ENCODE peak calls at places on chromosome 3, in seven cellular contexts. S is body of pancreas, X is Peyer's patch, V is adrenal gland, A is tibial nerve, P is psoas muscle, R is bronchial epithelial cell. C is an unnamed sample.

GRCh38 chr3:153232737-153233330 is 70.8 kb downstream of the RAP2B start:
- DNase-seq in V (no peak), R (peak), P (no peak), S (no peak), X (no peak), A (no peak), C (no peak)

GRCh38 chr3:37671000-37671483 is 190.6 kb upstream of the CTDSPL start:
- DNase-seq in X (no peak), V (no peak), P (no peak), S (peak), A (no peak), R (no peak), C (no peak)

GRCh38 chr3:60096403-60096802 is 1046.6 kb upstream of the CFAP20DC start:
- DNase-seq in A (no peak), R (no peak), V (no peak), X (no peak), P (no peak), S (no peak), C (no peak)

GRCh38 chr3:142987707-142988106 is 13.7 kb upstream of the U2SURP start:
- DNase-seq in S (no peak), P (peak), A (no peak), X (no peak), V (no peak), R (no peak), C (no peak)

GRCh38 chr3:14430706-14431470 is 28.5 kb downstream of the SLC6A6 start:
- DNase-seq in A (no peak), P (no peak), R (no peak), S (no peak), X (no peak), V (no peak), C (no peak)

GRCh38 chr3:26118165-26118564 is 328.3 kb downstream of the OXSM start:
- DNase-seq in X (no peak), A (no peak), S (no peak), V (no peak), P (no peak), R (no peak), C (no peak)

GRCh38 chr3:49132437-49133225 is at the start of gene LAMB2:
- DNase-seq in P (peak), X (peak), V (peak), R (peak), S (peak), A (peak), C (no peak)

GRCh38 chr3:99509224-99509623 is 129.2 kb upstream of the COL8A1 start:
- DNase-seq in X (no peak), A (no peak), V (no peak), S (no peak), P (no peak), R (no peak), C (no peak)

GRCh38 chr3:120147072-120147871 is 53.0 kb upstream of the GSK3B start:
- DNase-seq in R (peak), V (no peak), X (peak), A (no peak), P (no peak), S (peak), C (peak)

GRCh38 chr3:22485943-22486342 is 717.2 kb upstream of the UBE2E2 start:
- DNase-seq in S (no peak), X (no peak), A (no peak), V (no peak), R (no peak), P (no peak), C (no peak)

GRCh38 chr3:133673746-133674145 is 12.0 kb upstream of the TOPBP1 start:
- DNase-seq in P (no peak), X (no peak), V (no peak), R (no peak), S (no peak), A (no peak), C (no peak)

GRCh38 chr3:97736928-97737327 is 27.6 kb upstream of the ARL6 start:
- DNase-seq in S (no peak), A (no peak), P (no peak), X (no peak), R (no peak), V (no peak), C (no peak)

GRCh38 chr3:159637895-159638542 is 350.6 kb upstream of the IL12A start:
- DNase-seq in R (peak), V (no peak), P (no peak), X (no peak), A (no peak), S (no peak), C (no peak)

GRCh38 chr3:197478746-197479668 is 76.8 kb downstream of the BDH1 start:
- DNase-seq in A (no peak), R (peak), S (no peak), X (no peak), V (no peak), P (no peak), C (no peak)

GRCh38 chr3:32961189-32961715 is 9.8 kb downstream of the CCR4 start:
- DNase-seq in R (peak), A (no peak), S (no peak), P (no peak), V (no peak), X (peak), C (no peak)

GRCh38 chr3:56928379-56929068 is 126.8 kb upstream of the ARHGEF3 start:
- DNase-seq in P (no peak), S (no peak), R (no peak), A (no peak), V (peak), X (no peak), C (no peak)

GRCh38 chr3:146250449-146251382 is at the start of gene PLSCR4:
- DNase-seq in V (peak), P (peak), X (peak), A (peak), S (peak), R (peak), C (no peak)

GRCh38 chr3:161914703-161915102 is 418.1 kb downstream of the OTOL1 start:
- DNase-seq in R (no peak), V (no peak), P (no peak), X (peak), S (no peak), A (peak), C (no peak)

GRCh38 chr3:64229903-64230302 is 4.6 kb upstream of the PRICKLE2 start:
- DNase-seq in V (no peak), R (peak), A (no peak), P (no peak), X (no peak), S (no peak), C (no peak)

GRCh38 chr3:15527031-15527459 is 5.5 kb upstream of the COLQ start:
- DNase-seq in P (no peak), V (peak), A (peak), R (no peak), X (no peak), S (no peak), C (no peak)

GRCh38 chr3:50068134-50068533 is 20.6 kb upstream of the RBM5 start:
- DNase-seq in A (no peak), X (no peak), P (no peak), S (no peak), R (no peak), V (no peak), C (no peak)

GRCh38 chr3:15427981-15428380 is 583 bp downstream of the EAF1 start:
- DNase-seq in R (no peak), X (peak), S (peak), A (no peak), P (no peak), V (no peak), C (no peak)

GRCh38 chr3:139427283-139428060 is 38.0 kb upstream of the COPB2 start:
- DNase-seq in A (peak), S (no peak), X (no peak), R (peak), V (peak), P (no peak), C (no peak)

GRCh38 chr3:179506792-179507191 is 55.5 kb upstream of the GNB4 start:
- DNase-seq in V (no peak), A (no peak), X (no peak), P (no peak), R (no peak), S (no peak), C (no peak)

GRCh38 chr3:10519236-10519635 is 13.8 kb upstream of the ATP2B2 start:
- DNase-seq in X (peak), V (peak), R (no peak), S (no peak), P (no peak), A (no peak), C (no peak)

GRCh38 chr3:114104414-114104813 is 47.9 kb downstream of the QTRT2 start:
- DNase-seq in P (no peak), R (peak), A (no peak), V (no peak), S (no peak), X (no peak), C (no peak)

GRCh38 chr3:100953103-100953502 is 40.1 kb downstream of the ABI3BP start:
- DNase-seq in X (no peak), V (no peak), R (no peak), P (no peak), S (no peak), A (no peak), C (no peak)

GRCh38 chr3:9214599-9214998 is 34.8 kb downstream of the SRGAP3 start:
- DNase-seq in P (no peak), R (peak), S (no peak), X (no peak), V (no peak), A (no peak), C (no peak)

GRCh38 chr3:140143670-140144069 is 208.7 kb downstream of the CLSTN2 start:
- DNase-seq in P (no peak), A (no peak), V (no peak), S (no peak), R (no peak), X (no peak), C (no peak)

GRCh38 chr3:8488877-8489865 is 12.5 kb upstream of the LMCD1 start:
- DNase-seq in P (no peak), A (no peak), V (no peak), S (no peak), R (no peak), X (no peak), C (no peak)

DNA sequence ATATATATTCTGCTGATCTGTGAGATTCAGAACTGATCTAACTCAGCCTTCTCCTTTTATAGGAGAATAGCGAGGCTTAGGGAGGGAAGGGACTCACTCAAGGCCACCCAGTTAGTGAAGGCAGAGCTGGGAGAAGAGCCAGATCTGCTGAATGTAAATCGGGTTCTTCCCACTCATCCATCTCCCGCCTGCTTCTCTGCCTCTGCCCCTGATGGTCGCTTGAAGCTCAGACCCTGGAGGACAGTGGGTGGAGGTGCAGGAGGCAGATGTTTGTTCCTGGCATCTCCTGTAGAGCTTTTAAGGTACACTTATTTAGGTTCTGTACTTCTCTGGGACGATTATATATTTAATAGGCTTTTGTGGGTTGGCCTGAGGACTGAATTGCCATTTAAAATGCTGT is 4.3 kb downstream of the PDIA5 start:
- DNase-seq in V (peak), P (no peak), A (no peak), R (no peak), S (no peak), X (no peak), C (no peak)
- TF ChIP-seq CTCF in V (peak), P (no peak), A (no peak), R (no peak), S (no peak), X (no peak), C (no peak)

GRCh38 chr3:177894021-177894690 is 642.1 kb upstream of the KCNMB2 start:
- DNase-seq in S (no peak), X (no peak), A (no peak), V (no peak), P (no peak), R (no peak), C (no peak)

GRCh38 chr3:177887475-177887874 is 648.8 kb upstream of the KCNMB2 start:
- DNase-seq in R (no peak), X (no peak), A (no peak), V (no peak), S (no peak), P (no peak), C (no peak)

GRCh38 chr3:177889158-177889557 is 647.1 kb upstream of the KCNMB2 start:
- DNase-seq in P (no peak), V (no peak), R (no peak), X (no peak), A (no peak), S (no peak), C (no peak)

GRCh38 chr3:177898185-177898584 is 638.1 kb upstream of the KCNMB2 start:
- DNase-seq in X (no peak), V (no peak), P (no peak), A (no peak), R (no peak), S (no peak), C (no peak)

DNA sequence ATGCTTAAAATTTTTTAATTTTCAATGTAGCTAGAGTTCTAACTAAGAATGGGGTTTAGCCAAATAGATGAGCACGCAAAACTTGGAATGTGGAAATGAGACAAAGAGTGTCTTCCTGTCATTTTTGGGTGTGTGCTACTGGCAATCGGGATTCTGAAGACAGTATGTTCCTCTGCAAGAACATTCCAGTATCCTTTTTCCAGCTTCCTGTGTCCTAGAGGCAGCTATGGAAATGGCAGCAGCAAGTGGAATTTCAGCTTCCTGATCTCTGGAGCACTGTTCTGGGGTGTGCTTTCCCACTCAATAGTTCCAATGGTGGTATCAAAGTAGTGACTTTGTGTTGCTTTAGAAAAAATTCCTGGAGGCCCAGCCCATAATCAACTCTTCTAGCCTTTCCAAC is 642.9 kb upstream of the KCNMB2 start:
- DNase-seq in V (no peak), X (no peak), A (no peak), P (no peak), S (no peak), R (no peak), C (no peak)
- TF ChIP-seq CTCF in V (no peak), X (no peak), A (no peak), P (no peak), S (no peak), R (no peak), C (no peak)

DNA sequence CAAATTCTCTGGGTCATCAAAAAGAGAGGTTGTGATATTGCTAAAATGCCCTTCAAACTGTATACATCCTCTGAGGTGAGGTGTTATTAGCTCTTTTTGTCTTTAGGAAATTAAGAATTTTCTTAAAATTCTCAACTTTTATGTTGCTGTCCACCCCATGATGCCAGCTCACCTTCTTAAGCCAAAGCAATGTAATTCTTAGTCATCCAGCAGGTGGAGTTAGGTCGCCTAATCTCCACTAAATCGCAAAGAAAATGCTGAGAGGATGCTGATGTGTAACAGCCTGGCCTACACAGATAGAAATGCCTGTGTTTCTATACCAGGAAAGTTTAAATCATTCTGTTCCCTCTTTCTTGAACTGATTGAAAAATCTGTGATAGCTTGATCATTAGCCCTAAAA is 770.2 kb upstream of the ALCAM start:
- DNase-seq in P (no peak), V (no peak), X (no peak), S (no peak), A (peak), R (peak), C (no peak)
- TF ChIP-seq CTCF in P (no peak), V (peak), X (no peak), S (peak), A (peak), R (peak), C (peak)

GRCh38 chr3:11655188-11655928 is 11.6 kb upstream of the VGLL4 start:
- DNase-seq in V (no peak), R (no peak), A (no peak), X (no peak), P (no peak), S (no peak), C (no peak)
- TF ChIP-seq CTCF in V (no peak), R (no peak), A (no peak), X (no peak), P (no peak), S (no peak), C (no peak)

GRCh38 chr3:165254812-165255211 is 58.6 kb upstream of the SLITRK3 start:
- DNase-seq in X (no peak), V (no peak), A (no peak), R (peak), S (no peak), P (no peak), C (no peak)
- TF ChIP-seq CTCF in X (no peak), V (peak), A (no peak), R (peak), S (peak), P (peak), C (no peak)

GRCh38 chr3:185460283-185460682 is 38.6 kb downstream of the TMEM41A start:
- DNase-seq in A (no peak), V (no peak), X (no peak), R (no peak), S (no peak), P (no peak), C (no peak)

GRCh38 chr3:185457376-185457775 is 41.5 kb downstream of the TMEM41A start:
- DNase-seq in R (no peak), A (no peak), V (no peak), X (no peak), S (no peak), P (no peak), C (no peak)

GRCh38 chr3:185455860-185456259 is 43.0 kb downstream of the TMEM41A start:
- DNase-seq in P (no peak), X (no peak), A (no peak), R (no peak), S (no peak), V (no peak), C (no peak)

GRCh38 chr3:185465471-185465870 is 33.4 kb downstream of the TMEM41A start:
- DNase-seq in A (no peak), X (no peak), V (no peak), S (no peak), R (no peak), P (no peak), C (no peak)

DNA sequence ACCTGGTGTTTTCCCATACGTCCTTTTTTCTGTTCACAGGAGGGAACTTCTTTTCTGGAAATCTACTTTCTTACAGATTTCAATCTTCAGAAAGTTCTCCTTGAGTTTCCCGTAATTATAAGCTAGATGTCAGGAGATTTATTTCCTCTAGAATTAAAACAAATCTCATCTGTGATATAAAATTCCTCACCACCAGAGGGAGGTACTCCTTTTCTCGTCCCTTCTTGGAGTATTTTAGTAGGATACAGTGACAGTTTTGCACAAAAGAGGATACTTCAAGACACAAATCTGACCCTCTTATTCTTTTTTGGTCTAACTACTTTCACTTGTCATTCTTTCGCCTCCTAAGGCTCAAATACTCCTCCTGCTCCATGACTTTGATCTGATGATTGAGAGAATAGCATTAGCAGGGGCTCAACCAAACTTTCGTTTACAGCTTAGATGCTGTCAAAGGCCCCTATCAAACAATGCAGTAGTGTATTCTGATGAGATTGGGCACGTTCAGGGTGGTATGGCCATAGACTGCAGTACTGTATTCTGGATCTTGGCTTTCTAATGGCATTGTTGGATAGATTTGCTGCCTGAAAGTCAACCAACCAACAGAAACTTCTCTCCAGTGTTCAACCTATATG is 38.0 kb downstream of the TMEM41A start:
- DNase-seq in X (no peak), S (no peak), P (no peak), R (peak), V (no peak), A (no peak), C (no peak)
- TF ChIP-seq CTCF in X (no peak), S (peak), P (no peak), R (peak), V (peak), A (no peak), C (no peak)

DNA sequence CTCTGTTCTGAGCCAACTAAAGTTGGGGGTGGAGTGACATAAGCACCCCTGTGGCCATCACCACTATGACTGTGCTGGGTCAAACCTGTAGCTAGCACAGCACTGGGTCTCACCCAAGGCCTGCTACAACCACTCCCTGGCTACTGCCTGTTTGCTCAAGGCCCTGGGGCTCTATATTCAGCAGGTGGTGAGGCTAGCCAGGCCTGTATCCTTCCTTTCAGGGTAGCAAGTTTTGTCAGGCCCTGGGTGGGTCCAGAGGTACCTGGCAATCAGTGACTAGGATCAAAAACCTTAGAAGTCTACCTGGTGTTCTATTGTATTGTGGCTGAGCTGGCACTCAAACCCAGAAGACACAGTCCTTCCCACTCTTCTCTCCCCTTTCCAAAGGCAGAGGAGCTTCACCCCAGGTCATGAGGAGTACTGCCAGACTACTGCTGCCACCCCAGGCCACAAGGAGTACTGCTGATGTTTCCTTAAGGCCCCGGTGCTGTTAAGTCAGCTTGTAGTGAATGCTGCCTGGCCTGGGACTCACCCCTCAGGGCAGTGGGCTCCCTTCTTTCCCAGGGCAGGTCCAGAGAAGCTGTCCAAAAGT is 170.8 kb downstream of the IGSF11 start:
- DNase-seq in P (no peak), X (no peak), R (peak), A (no peak), V (no peak), S (no peak), C (no peak)
- TF ChIP-seq CTCF in P (no peak), X (no peak), R (peak), A (no peak), V (no peak), S (no peak), C (no peak)

DNA sequence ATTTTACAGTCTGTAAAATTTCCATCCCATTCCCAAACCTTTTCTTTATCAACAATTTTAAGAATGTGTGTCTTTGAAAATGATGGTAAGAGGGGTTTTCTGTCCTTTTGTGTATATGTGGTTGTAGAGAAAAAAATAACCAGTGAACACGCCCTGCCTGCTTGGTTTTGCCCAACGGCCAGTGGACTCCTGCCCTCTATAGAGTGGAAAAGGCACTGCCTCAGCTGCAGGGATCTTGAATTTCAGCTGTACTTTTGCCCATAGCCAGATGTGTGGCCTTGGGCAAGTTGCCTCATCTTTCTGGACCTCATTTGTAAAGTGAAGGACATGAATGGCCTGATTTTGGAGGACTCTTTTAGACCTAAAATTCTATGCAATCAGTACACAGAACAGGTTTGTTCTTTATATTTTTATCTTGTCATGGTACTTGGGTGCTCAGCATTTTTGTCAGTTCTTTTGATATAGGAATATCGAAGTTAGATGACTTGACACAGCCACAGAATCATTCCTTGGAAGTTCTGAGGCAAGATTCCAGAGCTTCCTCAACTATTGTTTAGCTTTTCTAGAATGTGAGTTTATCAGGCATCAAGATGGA is 81.0 kb downstream of the CLDN11 start:
- DNase-seq in V (peak), P (peak), R (peak), S (peak), X (peak), A (peak), C (no peak)
- TF ChIP-seq CTCF in V (peak), P (peak), R (peak), S (no peak), X (no peak), A (peak), C (no peak)

C was measured in CD4-positive, alpha-beta T cell.